ENCODE peak calls at places on chromosomes 12 and 14, in ten cellular contexts. One of them, this sample, is unnamed.
A peak's percentile ranks its signal among the peaks of the same experiment; 100 is the strongest.

GRCh38 chr12:48202766-48203165 is 326 bp downstream of the OR10AD1 start:
- DNase-seq in activated CD4-positive, alpha-beta T cell treated with anti-CD3 and anti-CD28 coated beads, Interleukin-2, amount 10 ng/mL, durations not matched to agents 7 days and 5 days: no peak
- DNase-seq in stromal cell of bone marrow: no peak
- DNase-seq in GM23248: no peak
- DNase-seq in G401: no peak
- DNase-seq in ELF-1: no peak
- DNase-seq in ascending aorta: no peak
- DNase-seq in EH: no peak
- DNase-seq in Daoy: no peak
- DNase-seq in stimulated activated CD4-positive, alpha-beta T cell treated with anti-CD3 and anti-CD28 coated beads, Interleukin-4, amount 100 ng/mL, for 48 hours: no peak
- DNase-seq in this sample: no peak

GRCh38 chr12:132801741-132802140 is 26.9 kb downstream of the GOLGA3 start:
- DNase-seq in stimulated activated CD4-positive, alpha-beta T cell treated with anti-CD3 and anti-CD28 coated beads, Interleukin-4, amount 100 ng/mL, for 48 hours: no peak
- DNase-seq in Daoy: no peak
- DNase-seq in stromal cell of bone marrow: no peak
- DNase-seq in G401: no peak
- DNase-seq in ascending aorta: no peak
- DNase-seq in ELF-1: no peak
- DNase-seq in activated CD4-positive, alpha-beta T cell treated with anti-CD3 and anti-CD28 coated beads, Interleukin-2, amount 10 ng/mL, durations not matched to agents 7 days and 5 days: no peak
- DNase-seq in GM23248: no peak
- DNase-seq in EH: no peak
- DNase-seq in this sample: no peak

GRCh38 chr14:69291891-69292586 is 32.1 kb downstream of the GALNT16 start:
- DNase-seq in activated CD4-positive, alpha-beta T cell treated with anti-CD3 and anti-CD28 coated beads, Interleukin-2, amount 10 ng/mL, durations not matched to agents 7 days and 5 days: no peak
- DNase-seq in G401: no peak
- DNase-seq in Daoy: no peak
- DNase-seq in stromal cell of bone marrow: no peak
- DNase-seq in GM23248: peak; percentile 69
- DNase-seq in EH: peak; percentile 46
- DNase-seq in ELF-1: peak; percentile 70
- DNase-seq in stimulated activated CD4-positive, alpha-beta T cell treated with anti-CD3 and anti-CD28 coated beads, Interleukin-4, amount 100 ng/mL, for 48 hours: no peak
- DNase-seq in ascending aorta: no peak
- DNase-seq in this sample: no peak

GRCh38 chr12:70815866-70816470 is 104.6 kb downstream of the PTPRR start:
- DNase-seq in ELF-1: no peak
- DNase-seq in activated CD4-positive, alpha-beta T cell treated with anti-CD3 and anti-CD28 coated beads, Interleukin-2, amount 10 ng/mL, durations not matched to agents 7 days and 5 days: no peak
- DNase-seq in GM23248: no peak
- DNase-seq in G401: no peak
- DNase-seq in ascending aorta: no peak
- DNase-seq in stimulated activated CD4-positive, alpha-beta T cell treated with anti-CD3 and anti-CD28 coated beads, Interleukin-4, amount 100 ng/mL, for 48 hours: no peak
- DNase-seq in stromal cell of bone marrow: no peak
- DNase-seq in Daoy: no peak
- DNase-seq in EH: no peak
- DNase-seq in this sample: no peak

GRCh38 chr14:53149656-53150319 is 3.3 kb downstream of the DDHD1 start:
- DNase-seq in stimulated activated CD4-positive, alpha-beta T cell treated with anti-CD3 and anti-CD28 coated beads, Interleukin-4, amount 100 ng/mL, for 48 hours: no peak
- DNase-seq in activated CD4-positive, alpha-beta T cell treated with anti-CD3 and anti-CD28 coated beads, Interleukin-2, amount 10 ng/mL, durations not matched to agents 7 days and 5 days: no peak
- DNase-seq in ELF-1: no peak
- DNase-seq in GM23248: no peak
- DNase-seq in stromal cell of bone marrow: no peak
- DNase-seq in ascending aorta: no peak
- DNase-seq in G401: peak; percentile 21
- DNase-seq in Daoy: no peak
- DNase-seq in EH: no peak
- DNase-seq in this sample: no peak

GRCh38 chr14:100303925-100304324 is 2.3 kb downstream of the SLC25A29 start:
- DNase-seq in EH: no peak
- DNase-seq in G401: no peak
- DNase-seq in stromal cell of bone marrow: no peak
- DNase-seq in ELF-1: peak; percentile 45
- DNase-seq in ascending aorta: no peak
- DNase-seq in activated CD4-positive, alpha-beta T cell treated with anti-CD3 and anti-CD28 coated beads, Interleukin-2, amount 10 ng/mL, durations not matched to agents 7 days and 5 days: no peak
- DNase-seq in Daoy: no peak
- DNase-seq in GM23248: no peak
- DNase-seq in stimulated activated CD4-positive, alpha-beta T cell treated with anti-CD3 and anti-CD28 coated beads, Interleukin-4, amount 100 ng/mL, for 48 hours: no peak
- DNase-seq in this sample: no peak

GRCh38 chr12:98022961-98023360 is 492.4 kb upstream of the TMPO start:
- DNase-seq in ascending aorta: no peak
- DNase-seq in stimulated activated CD4-positive, alpha-beta T cell treated with anti-CD3 and anti-CD28 coated beads, Interleukin-4, amount 100 ng/mL, for 48 hours: no peak
- DNase-seq in EH: no peak
- DNase-seq in G401: no peak
- DNase-seq in Daoy: no peak
- DNase-seq in ELF-1: no peak
- DNase-seq in activated CD4-positive, alpha-beta T cell treated with anti-CD3 and anti-CD28 coated beads, Interleukin-2, amount 10 ng/mL, durations not matched to agents 7 days and 5 days: no peak
- DNase-seq in GM23248: no peak
- DNase-seq in stromal cell of bone marrow: no peak
- DNase-seq in this sample: no peak

GRCh38 chr14:104953097-104953496 is 25.1 kb downstream of the AHNAK2 start:
- DNase-seq in stimulated activated CD4-positive, alpha-beta T cell treated with anti-CD3 and anti-CD28 coated beads, Interleukin-4, amount 100 ng/mL, for 48 hours: no peak
- DNase-seq in EH: no peak
- DNase-seq in GM23248: no peak
- DNase-seq in ELF-1: no peak
- DNase-seq in activated CD4-positive, alpha-beta T cell treated with anti-CD3 and anti-CD28 coated beads, Interleukin-2, amount 10 ng/mL, durations not matched to agents 7 days and 5 days: no peak
- DNase-seq in ascending aorta: no peak
- DNase-seq in stromal cell of bone marrow: no peak
- DNase-seq in Daoy: no peak
- DNase-seq in G401: no peak
- DNase-seq in this sample: no peak

GRCh38 chr14:100532154-100532915 is 54.9 kb downstream of the BEGAIN start:
- DNase-seq in ascending aorta: no peak
- DNase-seq in GM23248: no peak
- DNase-seq in EH: peak; percentile 38
- DNase-seq in G401: no peak
- DNase-seq in stromal cell of bone marrow: no peak
- DNase-seq in stimulated activated CD4-positive, alpha-beta T cell treated with anti-CD3 and anti-CD28 coated beads, Interleukin-4, amount 100 ng/mL, for 48 hours: no peak
- DNase-seq in Daoy: peak; percentile 48
- DNase-seq in activated CD4-positive, alpha-beta T cell treated with anti-CD3 and anti-CD28 coated beads, Interleukin-2, amount 10 ng/mL, durations not matched to agents 7 days and 5 days: peak; percentile 4
- DNase-seq in ELF-1: no peak
- DNase-seq in this sample: no peak

GRCh38 chr12:113119980-113120669 is 15.4 kb downstream of the RASAL1 start:
- DNase-seq in ELF-1: no peak
- DNase-seq in activated CD4-positive, alpha-beta T cell treated with anti-CD3 and anti-CD28 coated beads, Interleukin-2, amount 10 ng/mL, durations not matched to agents 7 days and 5 days: no peak
- DNase-seq in stromal cell of bone marrow: no peak
- DNase-seq in ascending aorta: no peak
- DNase-seq in stimulated activated CD4-positive, alpha-beta T cell treated with anti-CD3 and anti-CD28 coated beads, Interleukin-4, amount 100 ng/mL, for 48 hours: no peak
- DNase-seq in GM23248: no peak
- DNase-seq in EH: no peak
- DNase-seq in G401: no peak
- DNase-seq in Daoy: no peak
- DNase-seq in this sample: no peak

This sample was measured in cerebellar cortex.